ENCODE peak calls at places on chromosomes 1 and 21, in nine cellular contexts. B is ovary, Y is A549, A is tibial nerve, M is suprapubic skin, K is transverse colon, C is GM12878, H is stomach, L is HepG2. E is an unnamed sample.

GRCh38 chr1:44220755-44221154 is 7.5 kb downstream of the DMAP1 start:
- DNase-seq in B (no peak), K (no peak), A (no peak), L (no peak), C (no peak), M (no peak), Y (no peak), H (no peak), E (no peak)

GRCh38 chr1:181033128-181033798 is 520 bp upstream of the MR1 start:
- DNase-seq in A (no peak), L (no peak), H (no peak), B (peak), C (peak), M (no peak), K (peak), Y (no peak), E (peak)

GRCh38 chr1:229432905-229433304 is 989 bp downstream of the ACTA1 start:
- DNase-seq in B (no peak), A (no peak), K (no peak), Y (no peak), C (no peak), L (no peak), H (no peak), M (no peak), E (no peak)

GRCh38 chr1:158120254-158120653 is 60.4 kb upstream of the CD1D start:
- DNase-seq in A (no peak), L (no peak), M (no peak), B (no peak), C (no peak), H (no peak), Y (no peak), K (no peak), E (no peak)

GRCh38 chr1:180482425-180483275 is 19.7 kb downstream of the ACBD6 start:
- DNase-seq in A (no peak), M (no peak), L (peak), Y (peak), B (no peak), K (no peak), H (no peak), C (no peak), E (no peak)

GRCh38 chr1:56903778-56904177 is 49.2 kb downstream of the C8A start:
- DNase-seq in H (no peak), A (no peak), B (no peak), M (no peak), L (no peak), Y (no peak), C (no peak), K (no peak), E (no peak)

GRCh38 chr21:35779690-35780570 is 280.4 kb downstream of the SETD4 start:
- DNase-seq in B (no peak), C (no peak), H (no peak), L (no peak), Y (no peak), A (no peak), K (no peak), M (no peak), E (no peak)

GRCh38 chr1:235068155-235069121 is 60.2 kb downstream of the TOMM20 start:
- DNase-seq in A (no peak), H (peak), C (no peak), M (peak), Y (peak), K (no peak), B (no peak), L (peak), E (no peak)

GRCh38 chr1:13792429-13792828 is 92.4 kb downstream of the PRDM2 start:
- DNase-seq in A (no peak), C (no peak), H (no peak), K (no peak), M (no peak), L (no peak), Y (no peak), B (no peak), E (no peak)

GRCh38 chr1:39681294-39681693 is 9.4 kb upstream of the NT5C1A start:
- DNase-seq in C (no peak), L (no peak), A (no peak), M (no peak), K (no peak), Y (no peak), H (no peak), B (no peak), E (no peak)

GRCh38 chr1:39679821-39680220 is 7.9 kb upstream of the NT5C1A start:
- DNase-seq in K (no peak), L (no peak), A (no peak), C (no peak), Y (no peak), H (no peak), B (no peak), M (no peak), E (no peak)

GRCh38 chr1:39681999-39682398 is 9.2 kb downstream of the HPCAL4 start:
- DNase-seq in Y (no peak), M (no peak), H (no peak), L (no peak), A (no peak), K (no peak), C (no peak), B (no peak), E (no peak)

GRCh38 chr1:39683591-39684312 is 7.5 kb downstream of the HPCAL4 start:
- DNase-seq in Y (no peak), A (no peak), K (no peak), M (no peak), C (no peak), L (no peak), B (peak), H (no peak), E (no peak)

GRCh38 chr1:39680751-39681150 is 8.8 kb upstream of the NT5C1A start:
- DNase-seq in H (no peak), A (no peak), K (no peak), L (no peak), C (no peak), B (no peak), Y (no peak), M (no peak), E (no peak)
- H3K27ac ChIP-seq in H (no peak), A (no peak), K (no peak), L (no peak), C (no peak), B (no peak), Y (no peak), M (no peak), E (no peak)

GRCh38 chr1:89070509-89070908 is 5.5 kb upstream of the GBP1 start:
- DNase-seq in B (no peak), C (no peak), H (no peak), M (no peak), L (no peak), Y (no peak), A (no peak), K (no peak), E (no peak)

GRCh38 chr1:89060091-89060490 is 4.9 kb downstream of the GBP1 start:
- DNase-seq in Y (no peak), M (no peak), H (no peak), B (no peak), A (no peak), L (no peak), K (no peak), C (no peak), E (no peak)

GRCh38 chr1:89069955-89070354 is 4.9 kb upstream of the GBP1 start:
- DNase-seq in Y (no peak), M (no peak), K (no peak), A (no peak), L (no peak), C (no peak), B (no peak), H (no peak), E (no peak)

GRCh38 chr1:89068291-89068690 is 3.3 kb upstream of the GBP1 start:
- DNase-seq in M (no peak), L (no peak), B (no peak), C (no peak), H (no peak), K (no peak), A (no peak), Y (no peak), E (no peak)

DNA sequence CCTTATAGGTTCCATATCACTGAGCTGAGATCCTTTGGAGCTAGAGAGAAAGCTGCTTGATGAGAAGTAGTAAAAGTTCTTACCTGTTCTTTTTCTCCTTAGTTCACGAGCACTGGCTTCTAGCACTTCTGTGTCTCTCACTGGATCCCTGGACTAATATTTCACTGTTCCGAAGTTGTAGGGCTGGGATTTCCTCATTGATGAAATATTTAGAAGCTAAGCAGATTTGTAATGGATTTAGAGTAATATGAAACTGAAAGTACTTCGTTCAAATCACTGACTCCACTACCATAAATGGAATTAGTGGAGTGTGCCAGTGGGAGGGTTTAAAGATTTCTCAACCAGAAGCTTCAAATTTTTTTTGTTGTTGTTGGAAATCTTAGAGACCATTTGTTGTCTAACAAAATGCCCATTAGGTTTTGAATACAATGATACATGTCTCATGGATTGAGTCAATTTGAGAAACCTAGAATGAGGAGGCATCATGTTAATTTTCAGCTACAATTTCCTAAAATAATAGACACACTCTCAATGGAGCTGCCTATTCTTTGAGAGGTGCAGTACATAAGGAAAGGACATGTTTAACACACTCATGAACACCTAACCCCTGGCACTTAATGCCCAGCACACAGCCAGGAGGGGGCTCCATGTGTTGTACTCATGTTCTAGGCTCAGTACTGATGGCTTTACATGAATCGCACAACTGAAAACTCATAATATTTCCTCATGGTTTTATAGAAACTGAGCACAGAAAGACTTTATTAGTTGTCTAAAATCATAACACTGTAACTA is at the start of gene GBP1:
- DNase-seq in A (no peak), H (no peak), Y (no peak), C (no peak), L (peak), K (no peak), B (no peak), M (no peak), E (no peak)
- TF ChIP-seq POLR2A in A (peak), H (no peak), Y (no peak), C (no peak), L (no peak), K (peak), B (peak), M (no peak), E (no peak)

DNA sequence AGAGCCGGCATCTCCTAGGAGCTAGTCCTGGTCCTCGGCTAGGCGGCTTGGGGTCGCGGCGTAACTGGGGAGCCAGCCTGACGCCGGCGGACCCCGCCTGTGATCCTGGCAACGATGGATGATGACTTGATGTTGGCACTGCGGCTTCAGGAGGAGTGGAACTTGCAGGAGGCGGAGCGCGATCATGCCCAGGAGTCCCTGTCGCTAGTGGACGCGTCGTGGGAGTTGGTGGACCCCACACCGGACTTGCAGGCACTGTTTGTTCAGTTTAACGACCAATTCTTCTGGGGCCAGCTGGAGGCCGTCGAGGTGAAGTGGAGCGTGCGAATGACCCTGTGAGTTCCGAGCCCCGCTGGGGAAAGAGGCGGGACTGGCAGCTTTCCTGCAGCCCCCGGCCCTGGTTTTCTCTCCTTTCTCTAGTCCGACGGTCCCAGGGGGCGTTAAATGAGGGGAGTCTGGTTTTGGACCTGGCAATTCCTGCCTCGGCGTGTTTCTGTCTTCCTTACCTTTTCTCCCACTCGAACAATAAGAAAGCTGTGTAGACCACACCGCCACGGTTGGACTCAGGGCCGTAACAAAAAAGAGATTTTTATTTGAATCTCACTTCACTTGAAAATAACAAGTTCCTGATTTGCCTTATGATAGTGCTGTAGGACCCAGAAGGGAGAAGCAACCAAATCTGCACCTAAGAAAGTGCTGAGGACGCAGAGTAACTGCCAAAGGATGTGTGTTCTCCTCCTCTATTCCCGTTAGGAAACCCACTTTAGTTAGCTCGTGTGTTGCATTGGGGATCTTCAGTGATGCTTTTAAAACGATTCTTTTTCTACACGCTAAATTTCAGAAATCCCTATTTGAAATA is at the start of gene SPRTN:
- DNase-seq in H (no peak), A (no peak), B (no peak), C (no peak), M (peak), L (no peak), Y (peak), K (no peak), E (no peak)
- TF ChIP-seq EP300 in H (no peak), A (no peak), B (no peak), C (no peak), M (no peak), L (no peak), Y (no peak), K (no peak), E (no peak)

GRCh38 chr1:162232034-162232433 is 144.6 kb downstream of the SPATA46 start:
- DNase-seq in H (no peak), L (peak), M (no peak), A (no peak), Y (no peak), B (no peak), K (no peak), C (no peak), E (no peak)

GRCh38 chr1:162228586-162228985 is 148.1 kb downstream of the SPATA46 start:
- DNase-seq in L (peak), H (no peak), Y (no peak), C (no peak), K (no peak), M (no peak), B (no peak), A (no peak), E (no peak)

GRCh38 chr1:162230096-162230495 is 146.6 kb downstream of the SPATA46 start:
- DNase-seq in K (peak), H (peak), L (no peak), C (no peak), M (no peak), Y (no peak), A (no peak), B (no peak), E (no peak)

GRCh38 chr1:162230517-162230916 is 146.1 kb downstream of the SPATA46 start:
- DNase-seq in M (no peak), Y (no peak), H (no peak), B (no peak), L (no peak), K (no peak), A (no peak), C (no peak), E (no peak)

DNA sequence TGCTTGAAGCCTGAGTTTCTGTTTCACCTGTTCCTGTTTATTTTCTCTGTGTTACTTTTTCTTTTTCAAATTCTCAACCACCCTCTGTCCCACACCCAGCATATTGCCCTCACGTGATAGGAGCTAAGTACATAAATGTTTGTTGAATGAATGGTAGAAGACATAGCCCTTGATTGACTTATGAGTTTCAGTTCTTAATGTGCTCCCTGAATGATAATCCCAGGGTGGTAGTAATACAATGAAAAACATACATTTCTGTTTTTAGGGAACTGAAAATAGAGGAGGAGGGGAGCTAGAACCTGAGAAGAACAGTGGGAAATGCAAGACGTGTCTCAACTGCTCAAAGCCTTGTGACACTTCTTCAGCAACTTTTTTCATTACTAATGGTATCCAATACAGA is 147.1 kb downstream of the SPATA46 start:
- DNase-seq in H (no peak), B (no peak), K (no peak), L (no peak), C (peak), A (no peak), Y (no peak), M (no peak), E (no peak)
- H3K27ac ChIP-seq in H (no peak), B (no peak), K (no peak), L (no peak), C (no peak), A (no peak), Y (no peak), M (no peak), E (no peak)

DNA sequence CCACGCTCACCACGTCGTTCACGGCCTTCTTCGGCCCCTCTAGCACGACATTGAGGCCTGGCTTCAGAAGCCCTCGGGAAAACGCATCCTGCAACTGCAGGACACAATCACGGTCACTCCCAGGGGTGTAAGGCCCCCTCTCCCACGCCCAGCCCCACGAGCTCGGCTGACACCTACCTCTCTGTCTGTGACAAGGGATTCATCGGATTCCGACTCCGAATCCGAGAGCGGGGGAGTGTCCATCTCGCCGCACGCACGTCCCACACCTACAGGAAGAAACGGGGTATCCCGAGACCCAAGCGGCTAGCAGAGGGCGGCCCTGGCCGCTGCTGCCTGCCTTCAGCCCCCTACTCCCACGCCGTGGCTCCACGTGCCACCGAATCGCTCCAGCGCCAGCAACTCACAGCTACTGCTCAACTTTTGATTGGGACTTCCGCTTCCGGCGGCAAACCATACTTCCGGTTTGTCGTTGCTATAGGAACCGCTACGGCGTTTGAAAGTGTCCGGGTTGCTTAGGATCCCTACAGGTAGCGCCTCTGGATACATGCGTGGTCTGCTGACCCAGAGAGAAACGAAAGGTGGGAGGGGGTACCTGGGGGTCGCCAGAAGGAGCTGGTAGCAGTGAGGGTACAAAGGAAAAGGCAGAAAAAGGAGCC is at the start of the genes CFAP57 and EBNA1BP2:
- DNase-seq in K (peak), L (peak), C (peak), M (peak), B (peak), Y (peak), H (peak), A (peak), E (peak)
- TF ChIP-seq POLR2A in K (peak), L (peak), C (peak), M (no peak), B (no peak), Y (peak), H (no peak), A (no peak), E (no peak)

DNA sequence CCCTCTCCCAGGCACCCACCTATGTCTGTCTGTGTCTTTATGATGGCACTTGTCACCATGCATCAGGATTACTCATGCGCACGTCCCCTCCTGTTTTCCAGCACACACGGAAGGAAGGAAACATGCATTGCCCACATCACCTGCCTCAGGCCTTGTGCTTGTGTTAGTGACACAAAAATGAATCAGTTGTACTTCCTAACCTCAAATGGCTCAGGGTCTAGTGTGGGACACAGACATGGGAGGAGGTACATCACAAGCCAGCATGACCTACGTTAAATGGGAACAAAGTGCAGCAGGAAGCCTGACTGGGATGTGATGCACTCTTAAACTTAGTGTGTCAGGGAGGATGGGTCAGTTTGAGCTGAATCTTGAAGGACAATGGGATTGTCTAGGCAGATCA is 126.7 kb downstream of the TRABD2B start:
- DNase-seq in H (no peak), A (no peak), B (no peak), Y (no peak), M (no peak), K (no peak), C (no peak), L (no peak), E (no peak)
- TF ChIP-seq EP300 in H (no peak), A (no peak), B (no peak), Y (no peak), M (no peak), K (no peak), C (no peak), L (no peak), E (no peak)

GRCh38 chr21:28230559-28230958 is 762.1 kb downstream of the LTN1 start:
- DNase-seq in C (no peak), B (no peak), Y (no peak), L (no peak), M (no peak), H (no peak), A (no peak), K (no peak), E (no peak)
- H3K27ac ChIP-seq in C (no peak), B (no peak), Y (no peak), L (no peak), M (no peak), H (no peak), A (no peak), K (no peak), E (no peak)

E was measured in sigmoid colon.